ENCODE peak calls at places on chromosomes 4 and X, in seven cellular contexts. K is tibial artery, Q is stomach, F is AG10803, D is Panc1, C is left ventricle myocardium inferior, I is bronchial epithelial cell. V is an unnamed sample.

GRCh38 chrX:151098996-151099395 is 77.4 kb upstream of the GPR50 start:
- DNase-seq in K (no peak), Q (no peak), F (no peak), D (no peak), C (no peak), I (no peak), V (no peak)

GRCh38 chrX:104842646-104843045 is 276.6 kb downstream of the IL1RAPL2 start:
- DNase-seq in K (no peak), Q (no peak), F (no peak), D (no peak), C (no peak), I (no peak), V (no peak)

GRCh38 chrX:12955882-12956703 is 18.8 kb upstream of the TMSB4X start:
- DNase-seq in K (peak; percentile 47), Q (peak; percentile 63), F (peak; percentile 82), D (no peak), C (peak; percentile 59), I (peak; percentile 66), V (peak; percentile 40)

GRCh38 chr4:156169861-156170260 is 216.2 kb upstream of the CTSO start:
- DNase-seq in K (no peak), Q (no peak), F (peak; percentile 27), D (no peak), C (no peak), I (no peak), V (no peak)

GRCh38 chr4:11857881-11858280 is 429.2 kb upstream of the HS3ST1 start:
- DNase-seq in K (no peak), Q (no peak), F (no peak), D (no peak), C (no peak), I (no peak), V (no peak)

GRCh38 chrX:149982310-149982709 is 44.0 kb upstream of the EOLA2 start:
- DNase-seq in K (no peak), Q (no peak), F (no peak), D (no peak), C (no peak), I (no peak), V (no peak)

GRCh38 chr4:65063601-65064000 is 606.7 kb downstream of the EPHA5 start:
- DNase-seq in K (no peak), Q (no peak), F (no peak), D (no peak), C (no peak), I (no peak), V (no peak)

GRCh38 chr4:177047070-177047850 is 254.5 kb upstream of the VEGFC start:
- DNase-seq in K (no peak), Q (peak; percentile 49), F (peak; percentile 78), D (peak; percentile 53), C (peak; percentile 17), I (peak; percentile 68), V (peak; percentile 16)

GRCh38 chr4:68864438-68865177 is 48.8 kb downstream of the UGT2B10 start:
- DNase-seq in K (no peak), Q (peak; percentile 63), F (no peak), D (no peak), C (no peak), I (peak; percentile 92), V (no peak)

GRCh38 chr4:183078634-183079033 is 20.4 kb upstream of the WWC2 start:
- DNase-seq in K (no peak), Q (no peak), F (no peak), D (no peak), C (no peak), I (no peak), V (no peak)

GRCh38 chrX:581066-581465 is 49.5 kb upstream of the SHOX start:
- DNase-seq in K (no peak), Q (no peak), F (no peak), D (no peak), C (no peak), I (no peak), V (no peak)

GRCh38 chrX:144219035-144219434 is 335.2 kb downstream of the UBE2NL start:
- DNase-seq in K (no peak), Q (peak; percentile 26), F (peak; percentile 0), D (no peak), C (no peak), I (peak; percentile 0), V (no peak)

DNA sequence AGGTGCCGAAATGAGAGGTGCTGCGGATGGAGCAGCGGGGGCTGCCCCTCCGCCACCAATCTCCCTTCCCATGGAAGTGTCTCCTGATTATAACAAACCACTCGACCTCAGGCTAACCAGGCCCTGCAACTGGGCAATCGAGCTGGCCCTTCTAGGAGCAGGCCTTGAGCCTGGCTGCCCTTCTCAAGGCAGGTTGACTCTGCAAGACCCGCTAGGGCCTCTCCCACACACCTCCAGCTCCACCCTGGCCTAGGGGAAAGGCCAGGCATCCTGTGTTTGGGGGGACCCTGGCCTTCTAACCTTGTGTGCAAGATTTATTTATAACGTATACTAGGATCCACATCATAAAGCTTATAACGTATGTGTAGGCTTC is 3.7 kb upstream of the BCOR start:
- DNase-seq in K (no peak), Q (no peak), F (no peak), D (no peak), C (no peak), I (no peak), V (no peak)
- H3K4me3 ChIP-seq in K (no peak overlapping the region), Q (no peak overlapping the region), F (no peak overlapping the region), D (no peak overlapping the region), C (no peak overlapping the region), I (no peak overlapping the region), V (no peak overlapping the region)

GRCh38 chrX:77415161-77415560 is 32.0 kb upstream of the FGF16 start:
- DNase-seq in K (no peak), Q (no peak), F (no peak), D (no peak), C (no peak), I (no peak), V (no peak)
- TF ChIP-seq CTCF in K (peak; percentile 12), Q (no peak), F (no peak), D (peak; percentile 31), C (peak; percentile 28), I (no peak), V (peak; percentile 11)

DNA sequence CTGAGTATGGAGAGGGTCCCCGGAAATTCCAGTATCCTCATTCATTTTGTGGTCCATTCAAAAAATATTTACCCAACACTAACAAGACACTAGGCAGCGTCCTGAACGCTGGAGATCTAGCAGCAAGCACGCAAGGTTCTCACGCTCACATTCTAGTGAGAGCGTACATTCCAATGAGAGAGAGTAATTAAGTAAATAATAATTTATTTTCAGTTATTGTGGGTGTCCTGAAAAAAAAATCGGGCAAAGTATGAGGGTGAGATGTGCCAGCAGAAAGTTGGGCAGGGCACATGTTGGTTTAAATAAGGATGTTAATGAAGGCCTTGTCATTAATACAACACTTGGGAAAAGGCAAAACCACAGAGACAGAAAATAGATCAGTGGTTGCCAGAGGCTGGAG is 4.0 kb upstream of the TMEM156 start:
- DNase-seq in K (no peak), Q (no peak), F (no peak), D (no peak), C (no peak), I (peak; percentile 93), V (peak; percentile 53)
- H3K4me3 ChIP-seq in K (no peak overlapping the region), Q (no peak overlapping the region), F (no peak overlapping the region), D (no peak overlapping the region), C (no peak overlapping the region), I (no peak overlapping the region), V (no peak overlapping the region)

GRCh38 chr4:44738615-44739014 is 12.3 kb upstream of the GNPDA2 start:
- DNase-seq in K (no peak), Q (no peak), F (no peak), D (no peak), C (no peak), I (no peak), V (no peak)
- TF ChIP-seq CTCF in K (no peak), Q (no peak), F (peak; percentile 52), D (peak; percentile 53), C (peak; percentile 36), I (no peak), V (peak; percentile 26)

GRCh38 chr4:52660643-52661042 is 1.5 kb upstream of the USP46 start:
- DNase-seq in K (no peak), Q (no peak), F (no peak), D (no peak), C (no peak), I (no peak), V (no peak)
- H3K4me3 ChIP-seq in K (no peak overlapping the region), Q (no peak overlapping the region), F (no peak overlapping the region), D (no peak overlapping the region), C (peak overlapping the region; percentile 90), I (no peak overlapping the region), V (no peak overlapping the region)

GRCh38 chr4:165347647-165348569 is 20.4 kb downstream of the MSMO1 start:
- DNase-seq in K (no peak), Q (no peak), F (no peak), D (no peak), C (no peak), I (no peak), V (no peak)

GRCh38 chr4:165351359-165352130 is 24.1 kb downstream of the MSMO1 start:
- DNase-seq in K (no peak), Q (no peak), F (no peak), D (no peak), C (no peak), I (no peak), V (no peak)

GRCh38 chr4:165343353-165344191 is 16.1 kb downstream of the MSMO1 start:
- DNase-seq in K (no peak), Q (no peak), F (no peak), D (no peak), C (no peak), I (peak; percentile 44), V (no peak)

GRCh38 chr4:165345663-165346417 is 18.4 kb downstream of the MSMO1 start:
- DNase-seq in K (no peak), Q (no peak), F (no peak), D (no peak), C (no peak), I (no peak), V (no peak)
- TF ChIP-seq CTCF in K (peak; percentile 21), Q (no peak), F (peak; percentile 41), D (peak; percentile 22), C (peak; percentile 24), I (no peak), V (peak; percentile 9)

DNA sequence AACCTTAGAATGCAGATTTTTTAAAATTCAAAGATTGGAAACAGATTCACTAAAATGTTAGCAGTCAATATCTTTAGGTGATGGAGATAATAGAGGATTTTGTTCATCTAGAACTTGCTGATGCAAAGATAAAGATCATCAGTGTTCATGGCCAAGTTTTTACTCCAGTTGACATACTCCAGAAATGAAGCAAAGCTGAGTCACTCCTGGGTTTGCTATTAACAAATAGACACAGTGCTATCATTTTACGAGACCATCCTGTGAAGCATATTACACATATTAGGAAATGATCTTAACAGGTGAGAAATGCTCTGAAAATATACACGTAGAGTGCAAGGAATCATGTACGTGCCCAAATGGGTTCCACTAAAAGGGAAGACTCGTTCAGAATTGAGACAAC is 170.6 kb upstream of the FAM9B start:
- DNase-seq in K (no peak), Q (no peak), F (no peak), D (no peak), C (no peak), I (peak; percentile 25), V (no peak)
- H3K4me3 ChIP-seq in K (no peak overlapping the region), Q (no peak overlapping the region), F (no peak overlapping the region), D (no peak overlapping the region), C (no peak overlapping the region), I (no peak overlapping the region), V (no peak overlapping the region)

GRCh38 chr4:113355550-113356371 is 306.3 kb downstream of the ANK2 start:
- DNase-seq in K (peak; percentile 28), Q (no peak), F (peak; percentile 91), D (no peak), C (peak; percentile 22), I (peak; percentile 87), V (peak; percentile 66)
- TF ChIP-seq CTCF in K (no peak), Q (no peak), F (peak; percentile 47), D (no peak), C (peak; percentile 13), I (no peak), V (no peak)

GRCh38 chrX:11109968-11110367 is 1.2 kb upstream of the HCCS start:
- DNase-seq in K (no peak), Q (no peak), F (no peak), D (no peak), C (no peak), I (no peak), V (no peak)
- H3K4me3 ChIP-seq in K (no peak overlapping the region), Q (no peak overlapping the region), F (no peak overlapping the region), D (peak overlapping the region; percentile 57), C (no peak overlapping the region), I (no peak overlapping the region), V (no peak overlapping the region)